ENCODE peak calls at places on chromosomes 5 and 9, in four cellular contexts. F, N, M and B are unnamed samples.

GRCh38 chr5:159509002-159509660 is 178.8 kb upstream of the IL12B start:
- DNase-seq in M (no peak), N (no peak), F (no peak), B (no peak)

GRCh38 chr5:15441433-15442182 is 58.4 kb upstream of the FBXL7 start:
- DNase-seq in N (no peak), M (no peak), F (no peak), B (no peak)

GRCh38 chr5:64665243-64665642 is 25.1 kb upstream of the SHISAL2B start:
- DNase-seq in F (peak; percentile 72), N (no peak), M (no peak), B (no peak)

GRCh38 chr5:10946050-10946449 is 185.0 kb upstream of the DAP start:
- DNase-seq in N (no peak), F (no peak), M (no peak), B (no peak)

GRCh38 chr5:176427971-176428370 is 11.6 kb upstream of the CLTB start:
- DNase-seq in F (no peak), M (no peak), N (no peak), B (no peak)

GRCh38 chr9:87428659-87429058 is 69.0 kb upstream of the DAPK1 start:
- DNase-seq in M (no peak), F (no peak), N (no peak), B (no peak)

GRCh38 chr5:159047081-159047480 is 52.6 kb downstream of the EBF1 start:
- DNase-seq in N (no peak), M (no peak), F (no peak), B (no peak)

GRCh38 chr5:62093981-62094380 is 212.0 kb upstream of the KIF2A start:
- DNase-seq in F (peak; percentile 84), N (peak; percentile 82), M (no peak), B (peak; percentile 52)

GRCh38 chr5:1390333-1390732 is 45.4 kb upstream of the CLPTM1L start:
- DNase-seq in M (no peak), N (no peak), F (no peak), B (no peak)

GRCh38 chr9:135184661-135185459 is 97.4 kb downstream of the OLFM1 start:
- DNase-seq in F (no peak), N (no peak), M (no peak), B (no peak)

GRCh38 chr5:138843789-138844461 is 31.2 kb downstream of the LRRTM2 start:
- DNase-seq in F (no peak), N (no peak), M (no peak), B (no peak)

GRCh38 chr5:10222326-10222725 is 27.4 kb downstream of the ATPSCKMT start:
- DNase-seq in F (no peak), M (no peak), N (no peak), B (no peak)

GRCh38 chr5:116970318-116970717 is 395.7 kb upstream of the SEMA6A start:
- DNase-seq in F (peak; percentile 97), M (no peak), N (peak; percentile 56), B (no peak)

GRCh38 chr5:35852084-35852734 is 4.5 kb upstream of the IL7R start:
- DNase-seq in M (peak; percentile 34), F (no peak), N (no peak), B (no peak)

GRCh38 chr5:107519900-107520354 is 150.8 kb downstream of the EFNA5 start:
- DNase-seq in F (no peak), M (no peak), N (no peak), B (no peak)

GRCh38 chr5:87151547-87151946 is 116.1 kb upstream of the RASA1 start:
- DNase-seq in N (no peak), F (no peak), M (no peak), B (no peak)

GRCh38 chr5:158570502-158570901 is 529.2 kb downstream of the EBF1 start:
- DNase-seq in M (no peak), F (no peak), N (no peak), B (no peak)